ENCODE peak calls at places on chromosomes 12 and 14, in four cellular contexts. One of them, this sample, is unnamed. For H3K4me1, the result is how much of the 10 kb centered on the place peaks cover.

GRCh38 chr12:20140751-20141150 is 227.6 kb upstream of the PDE3A start:
- DNase-seq in PC-3: no peak
- DNase-seq in H1: no peak
- DNase-seq in naive thymus-derived CD4-positive, alpha-beta T cell: no peak
- DNase-seq in this sample: no peak

GRCh38 chr14:65170318-65170717 is 68.0 kb upstream of the MAX start:
- DNase-seq in naive thymus-derived CD4-positive, alpha-beta T cell: no peak
- DNase-seq in H1: no peak
- DNase-seq in PC-3: no peak
- DNase-seq in this sample: no peak

GRCh38 chr12:109779382-109779781 is 53.8 kb downstream of the TRPV4 start:
- DNase-seq in PC-3: peak
- DNase-seq in H1: no peak
- DNase-seq in naive thymus-derived CD4-positive, alpha-beta T cell: no peak
- DNase-seq in this sample: no peak

GRCh38 chr12:93591137-93591868 is 18.8 kb downstream of the SOCS2 start:
- DNase-seq in naive thymus-derived CD4-positive, alpha-beta T cell: no peak
- DNase-seq in PC-3: peak
- DNase-seq in H1: no peak
- DNase-seq in this sample: peak

GRCh38 chr14:20671597-20672283 is 12.6 kb upstream of the RNASE4 start:
- DNase-seq in H1: no peak
- DNase-seq in PC-3: peak
- DNase-seq in naive thymus-derived CD4-positive, alpha-beta T cell: no peak
- DNase-seq in this sample: no peak

GRCh38 chr12:402127-402456 is 648 bp downstream of the CCDC77 start:
- DNase-seq in H1: no peak
- DNase-seq in PC-3: peak
- DNase-seq in naive thymus-derived CD4-positive, alpha-beta T cell: no peak
- DNase-seq in this sample: peak

GRCh38 chr14:28785096-28785952 is 18.7 kb downstream of the FOXG1 start:
- DNase-seq in H1: peak
- DNase-seq in PC-3: no peak
- DNase-seq in naive thymus-derived CD4-positive, alpha-beta T cell: no peak
- DNase-seq in this sample: no peak

GRCh38 chr12:124632510-124632909 is 65.1 kb upstream of the NCOR2 start:
- DNase-seq in naive thymus-derived CD4-positive, alpha-beta T cell: no peak
- DNase-seq in PC-3: no peak
- DNase-seq in H1: no peak
- DNase-seq in this sample: no peak

GRCh38 chr12:116216022-116216756 is 61.3 kb downstream of the MED13L start:
- DNase-seq in H1: no peak
- DNase-seq in naive thymus-derived CD4-positive, alpha-beta T cell: no peak
- DNase-seq in PC-3: no peak
- DNase-seq in this sample: no peak

GRCh38 chr12:122471324-122472226 is 29.2 kb downstream of the ZCCHC8 start:
- DNase-seq in naive thymus-derived CD4-positive, alpha-beta T cell: peak
- DNase-seq in H1: no peak
- DNase-seq in PC-3: peak
- DNase-seq in this sample: peak

GRCh38 chr14:73758392-73759182 is 44.4 kb upstream of the PNMA1 start:
- DNase-seq in H1: peak
- DNase-seq in PC-3: peak
- DNase-seq in naive thymus-derived CD4-positive, alpha-beta T cell: peak
- DNase-seq in this sample: peak

GRCh38 chr14:97873291-97873690 is 1076.1 kb downstream of the VRK1 start:
- DNase-seq in PC-3: peak
- DNase-seq in H1: no peak
- DNase-seq in naive thymus-derived CD4-positive, alpha-beta T cell: no peak
- DNase-seq in this sample: no peak

GRCh38 chr12:62758216-62758615 is 176.7 kb downstream of the PPM1H start:
- DNase-seq in H1: no peak
- DNase-seq in naive thymus-derived CD4-positive, alpha-beta T cell: no peak
- DNase-seq in PC-3: peak
- DNase-seq in this sample: no peak

GRCh38 chr12:128259556-128260070 is 7.4 kb upstream of the TMEM132C start:
- DNase-seq in naive thymus-derived CD4-positive, alpha-beta T cell: no peak
- DNase-seq in PC-3: peak
- DNase-seq in H1: peak
- DNase-seq in this sample: no peak

GRCh38 chr14:104315625-104316024 is 177.2 kb downstream of the KIF26A start:
- DNase-seq in naive thymus-derived CD4-positive, alpha-beta T cell: no peak
- DNase-seq in H1: no peak
- DNase-seq in PC-3: no peak
- DNase-seq in this sample: no peak

GRCh38 chr14:101934751-101935150 is 29.6 kb upstream of the DYNC1H1 start:
- DNase-seq in H1: no peak
- DNase-seq in naive thymus-derived CD4-positive, alpha-beta T cell: no peak
- DNase-seq in PC-3: no peak
- DNase-seq in this sample: no peak

GRCh38 chr12:55715169-55715764 is 579 bp upstream of the BLOC1S1 start:
- DNase-seq in PC-3: no peak
- DNase-seq in H1: no peak
- DNase-seq in naive thymus-derived CD4-positive, alpha-beta T cell: no peak
- DNase-seq in this sample: no peak

GRCh38 chr14:35051796-35052195 is 5.7 kb downstream of the FAM177A1 start:
- DNase-seq in PC-3: peak
- DNase-seq in naive thymus-derived CD4-positive, alpha-beta T cell: no peak
- DNase-seq in H1: no peak
- DNase-seq in this sample: no peak

GRCh38 chr14:43651896-43652295 is 855.2 kb downstream of the FSCB start:
- DNase-seq in H1: no peak
- DNase-seq in PC-3: no peak
- DNase-seq in naive thymus-derived CD4-positive, alpha-beta T cell: no peak
- DNase-seq in this sample: peak

GRCh38 chr12:4148418-4149056 is 125.0 kb upstream of the CCND2 start:
- DNase-seq in H1: no peak
- DNase-seq in PC-3: no peak
- DNase-seq in naive thymus-derived CD4-positive, alpha-beta T cell: no peak
- DNase-seq in this sample: peak

GRCh38 chr12:114678028-114678427 is 5.9 kb downstream of the TBX3 start:
- DNase-seq in naive thymus-derived CD4-positive, alpha-beta T cell: no peak
- DNase-seq in H1: no peak
- DNase-seq in PC-3: no peak
- DNase-seq in this sample: no peak

GRCh38 chr14:101020971-101021370 is 117.4 kb upstream of the RTL1 start:
- DNase-seq in H1: peak
- DNase-seq in PC-3: no peak
- DNase-seq in naive thymus-derived CD4-positive, alpha-beta T cell: no peak
- DNase-seq in this sample: no peak

GRCh38 chr12:23950775-23951391 is 1.4 kb upstream of the SOX5 start:
- DNase-seq in H1: peak
- DNase-seq in naive thymus-derived CD4-positive, alpha-beta T cell: no peak
- DNase-seq in PC-3: no peak
- DNase-seq in this sample: no peak

GRCh38 chr12:120115692-120116442 is 686 bp downstream of the RAB35 start:
- DNase-seq in PC-3: peak
- DNase-seq in naive thymus-derived CD4-positive, alpha-beta T cell: no peak
- DNase-seq in H1: peak
- DNase-seq in this sample: no peak

GRCh38 chr14:93060841-93061240 is 54.9 kb downstream of the ITPK1 start:
- DNase-seq in H1: no peak
- DNase-seq in naive thymus-derived CD4-positive, alpha-beta T cell: no peak
- DNase-seq in PC-3: no peak
- DNase-seq in this sample: no peak
- H3K4me1 ChIP-seq in H1: under half
- H3K4me1 ChIP-seq in naive thymus-derived CD4-positive, alpha-beta T cell: under half
- H3K4me1 ChIP-seq in PC-3: under half
- H3K4me1 ChIP-seq in this sample: under half

GRCh38 chr12:75813066-75813465 is 218.5 kb downstream of the PHLDA1 start:
- DNase-seq in naive thymus-derived CD4-positive, alpha-beta T cell: no peak
- DNase-seq in H1: no peak
- DNase-seq in PC-3: no peak
- DNase-seq in this sample: no peak
- H3K4me1 ChIP-seq in naive thymus-derived CD4-positive, alpha-beta T cell: under half
- H3K4me1 ChIP-seq in H1: under half
- H3K4me1 ChIP-seq in PC-3: under half
- H3K4me1 ChIP-seq in this sample: under half

GRCh38 chr14:69647216-69647615 is 35.8 kb downstream of the SUSD6 start:
- DNase-seq in PC-3: no peak
- DNase-seq in H1: no peak
- DNase-seq in naive thymus-derived CD4-positive, alpha-beta T cell: no peak
- DNase-seq in this sample: no peak
- H3K4me1 ChIP-seq in PC-3: half or more
- H3K4me1 ChIP-seq in H1: under half
- H3K4me1 ChIP-seq in naive thymus-derived CD4-positive, alpha-beta T cell: under half
- H3K4me1 ChIP-seq in this sample: under half

GRCh38 chr12:21771311-21771710 is 3.2 kb downstream of the KCNJ8 start:
- DNase-seq in H1: no peak
- DNase-seq in PC-3: peak
- DNase-seq in naive thymus-derived CD4-positive, alpha-beta T cell: no peak
- DNase-seq in this sample: no peak
- H3K4me1 ChIP-seq in H1: under half
- H3K4me1 ChIP-seq in PC-3: under half
- H3K4me1 ChIP-seq in naive thymus-derived CD4-positive, alpha-beta T cell: under half
- H3K4me1 ChIP-seq in this sample: under half

GRCh38 chr12:53603196-53603595 is 23.0 kb downstream of the ATF7 start:
- DNase-seq in naive thymus-derived CD4-positive, alpha-beta T cell: no peak
- DNase-seq in PC-3: no peak
- DNase-seq in H1: no peak
- DNase-seq in this sample: no peak
- H3K4me1 ChIP-seq in naive thymus-derived CD4-positive, alpha-beta T cell: under half
- H3K4me1 ChIP-seq in PC-3: under half
- H3K4me1 ChIP-seq in H1: under half
- H3K4me1 ChIP-seq in this sample: under half

GRCh38 chr12:78343657-78344056 is 513.0 kb downstream of the NAV3 start:
- DNase-seq in PC-3: peak
- DNase-seq in H1: no peak
- DNase-seq in naive thymus-derived CD4-positive, alpha-beta T cell: no peak
- DNase-seq in this sample: no peak

GRCh38 chr12:78340406-78340805 is 509.7 kb downstream of the NAV3 start:
- DNase-seq in PC-3: no peak
- DNase-seq in H1: no peak
- DNase-seq in naive thymus-derived CD4-positive, alpha-beta T cell: no peak
- DNase-seq in this sample: no peak

GRCh38 chr12:78338054-78338785 is 507.5 kb downstream of the NAV3 start:
- DNase-seq in H1: no peak
- DNase-seq in PC-3: no peak
- DNase-seq in naive thymus-derived CD4-positive, alpha-beta T cell: no peak
- DNase-seq in this sample: no peak
- H3K4me1 ChIP-seq in H1: under half
- H3K4me1 ChIP-seq in PC-3: under half
- H3K4me1 ChIP-seq in naive thymus-derived CD4-positive, alpha-beta T cell: under half
- H3K4me1 ChIP-seq in this sample: under half

GRCh38 chr12:2765608-2766007 is 29.2 kb upstream of the FKBP4 start:
- DNase-seq in H1: no peak
- DNase-seq in PC-3: no peak
- DNase-seq in naive thymus-derived CD4-positive, alpha-beta T cell: no peak
- DNase-seq in this sample: no peak

GRCh38 chr12:2765052-2765451 is 29.7 kb upstream of the FKBP4 start:
- DNase-seq in naive thymus-derived CD4-positive, alpha-beta T cell: no peak
- DNase-seq in H1: no peak
- DNase-seq in PC-3: no peak
- DNase-seq in this sample: no peak

GRCh38 chr12:2759733-2760132 is 35.0 kb upstream of the FKBP4 start:
- DNase-seq in PC-3: no peak
- DNase-seq in H1: no peak
- DNase-seq in naive thymus-derived CD4-positive, alpha-beta T cell: no peak
- DNase-seq in this sample: no peak

GRCh38 chr12:2768224-2768961 is 26.4 kb upstream of the FKBP4 start:
- DNase-seq in H1: no peak
- DNase-seq in PC-3: no peak
- DNase-seq in naive thymus-derived CD4-positive, alpha-beta T cell: no peak
- DNase-seq in this sample: no peak

DNA sequence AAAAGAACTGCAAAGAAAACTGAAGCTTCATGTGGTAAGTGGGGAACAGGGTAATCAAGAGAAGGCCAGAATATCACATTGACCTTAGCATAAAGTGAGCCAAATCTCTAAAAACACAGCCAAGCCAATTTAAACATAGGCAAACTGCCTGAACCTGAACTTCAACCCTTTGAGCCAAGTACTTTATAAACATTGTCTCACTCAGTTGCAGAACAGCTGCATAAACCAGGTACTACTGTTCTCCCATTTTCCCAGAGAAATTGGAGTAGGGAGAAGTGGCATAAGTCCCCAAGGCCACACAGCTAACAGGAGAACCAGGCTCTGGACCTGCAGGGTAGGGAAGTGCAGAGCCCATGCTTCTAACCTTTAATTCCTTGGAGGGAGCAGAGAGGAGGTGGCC is 30.4 kb upstream of the FKBP4 start:
- DNase-seq in H1: no peak
- DNase-seq in naive thymus-derived CD4-positive, alpha-beta T cell: no peak
- DNase-seq in PC-3: no peak
- DNase-seq in this sample: no peak
- H3K4me1 ChIP-seq in H1: under half
- H3K4me1 ChIP-seq in naive thymus-derived CD4-positive, alpha-beta T cell: under half
- H3K4me1 ChIP-seq in PC-3: under half
- H3K4me1 ChIP-seq in this sample: under half

GRCh38 chr12:16120027-16120426 is 157.5 kb downstream of the SLC15A5 start:
- DNase-seq in PC-3: no peak
- DNase-seq in H1: no peak
- DNase-seq in naive thymus-derived CD4-positive, alpha-beta T cell: no peak
- DNase-seq in this sample: no peak
- H3K4me1 ChIP-seq in PC-3: under half
- H3K4me1 ChIP-seq in H1: under half
- H3K4me1 ChIP-seq in naive thymus-derived CD4-positive, alpha-beta T cell: under half
- H3K4me1 ChIP-seq in this sample: under half

GRCh38 chr14:90714811-90715210 is 101.4 kb downstream of the TTC7B start:
- DNase-seq in H1: no peak
- DNase-seq in PC-3: no peak
- DNase-seq in naive thymus-derived CD4-positive, alpha-beta T cell: no peak
- DNase-seq in this sample: no peak
- H3K4me1 ChIP-seq in H1: under half
- H3K4me1 ChIP-seq in PC-3: under half
- H3K4me1 ChIP-seq in naive thymus-derived CD4-positive, alpha-beta T cell: under half
- H3K4me1 ChIP-seq in this sample: under half

GRCh38 chr12:51915003-51915625 is 7.8 kb downstream of the ACVRL1 start:
- DNase-seq in PC-3: no peak
- DNase-seq in H1: no peak
- DNase-seq in naive thymus-derived CD4-positive, alpha-beta T cell: no peak
- DNase-seq in this sample: no peak
- H3K4me1 ChIP-seq in PC-3: under half
- H3K4me1 ChIP-seq in H1: under half
- H3K4me1 ChIP-seq in naive thymus-derived CD4-positive, alpha-beta T cell: under half
- H3K4me1 ChIP-seq in this sample: under half

This sample was measured in MM.1S.